ENCODE peak calls at places on chromosomes 11 and 22, in four cellular contexts. E, Z, L and C are unnamed samples.

GRCh38 chr11:122598971-122599370 is 56.6 kb upstream of the UBASH3B start:
- DNase-seq in L (no peak), E (no peak), Z (no peak), C (no peak)

GRCh38 chr11:3220521-3221407 is 2.2 kb upstream of the MRGPRG start:
- DNase-seq in L (no peak), Z (peak; percentile 3), E (no peak), C (no peak)

GRCh38 chr22:48842976-48843375 is 984.7 kb downstream of the BRD1 start:
- DNase-seq in E (no peak), Z (no peak), L (no peak), C (no peak)

GRCh38 chr22:30238661-30239420 is 7.7 kb downstream of the LIF start:
- DNase-seq in Z (no peak), L (no peak), E (no peak), C (peak; percentile 94)

GRCh38 chr11:1303973-1304372 is 5.5 kb downstream of the TOLLIP start:
- DNase-seq in Z (no peak), E (no peak), L (no peak), C (peak; percentile 77)

GRCh38 chr22:20750461-20751184 is 23.3 kb upstream of the SERPIND1 start:
- DNase-seq in L (peak; percentile 28), Z (peak; percentile 74), E (peak; percentile 70), C (no peak)

GRCh38 chr22:41656515-41656914 is 32.2 kb downstream of the SNU13 start:
- DNase-seq in L (no peak), E (no peak), Z (no peak), C (no peak)

GRCh38 chr22:50699754-50700386 is 27.2 kb downstream of the SHANK3 start:
- DNase-seq in E (no peak), Z (peak; percentile 38), L (peak; percentile 36), C (no peak)

GRCh38 chr11:60786811-60787567 is 1.9 kb downstream of the MS4A10 start:
- DNase-seq in E (no peak), L (no peak), Z (no peak), C (no peak)

GRCh38 chr22:24894998-24895397 is 51.5 kb downstream of the LHFPL7 start:
- DNase-seq in E (peak; percentile 91), Z (no peak), L (no peak), C (no peak)

GRCh38 chr11:130037058-130037457 is 32.6 kb upstream of the APLP2 start:
- DNase-seq in L (no peak), E (peak; percentile 24), Z (no peak), C (no peak)

GRCh38 chr22:46684706-46685105 is 53.3 kb downstream of the CERK start:
- DNase-seq in Z (no peak), L (peak; percentile 95), E (no peak), C (no peak)

GRCh38 chr11:126917531-126918204 is 82.9 kb downstream of the KIRREL3 start:
- DNase-seq in Z (no peak), L (no peak), E (no peak), C (no peak)

GRCh38 chr11:110286298-110287040 is 9.9 kb downstream of the RDX start:
- DNase-seq in Z (no peak), E (no peak), L (no peak), C (no peak)

GRCh38 chr22:21025763-21026755 is 6.3 kb downstream of the SLC7A4 start:
- DNase-seq in E (no peak), Z (no peak), L (no peak), C (no peak)

GRCh38 chr22:25406510-25407210 is 157.8 kb upstream of the GRK3 start:
- DNase-seq in Z (no peak), L (no peak), E (no peak), C (no peak)

GRCh38 chr22:36145881-36146280 is 14.7 kb downstream of the APOL3 start:
- DNase-seq in E (no peak), L (no peak), Z (no peak), C (no peak)

GRCh38 chr11:3984896-3985295 is 109.7 kb upstream of the RRM1 start:
- DNase-seq in L (no peak), E (no peak), Z (peak; percentile 15), C (no peak)

GRCh38 chr11:47002366-47002765 is 65.8 kb downstream of the CSTPP1 start:
- DNase-seq in L (peak; percentile 7), Z (no peak), E (no peak), C (no peak)

GRCh38 chr11:122198291-122198983 is 82.4 kb upstream of the BLID start:
- DNase-seq in E (no peak), Z (no peak), L (no peak), C (no peak)

GRCh38 chr22:36900225-36900624 is 13.2 kb upstream of the CSF2RB start:
- DNase-seq in Z (no peak), E (no peak), L (no peak), C (no peak)

GRCh38 chr11:119179983-119180382 is 5.3 kb upstream of the NHERF4 start:
- DNase-seq in E (no peak), Z (no peak), L (no peak), C (no peak)